ENCODE peak calls at places on chromosomes 2 and 18, in five cellular contexts. P, G, Z, T and E are unnamed samples.

GRCh38 chr2:98346259-98347236 is at the start of gene CNGA3:
- DNase-seq in T (peak), G (peak), P (no peak), Z (no peak), E (peak)

GRCh38 chr2:48227617-48228344 is 302.2 kb upstream of the STON1 start:
- DNase-seq in T (no peak), Z (no peak), G (no peak), P (no peak), E (no peak)

GRCh38 chr2:113324684-113325160 is 46.0 kb upstream of the PAX8 start:
- DNase-seq in G (peak), Z (peak), P (peak), T (peak), E (peak)

GRCh38 chr18:53375641-53376040 is 848.8 kb downstream of the MBD2 start:
- DNase-seq in Z (no peak), G (no peak), P (no peak), T (no peak), E (no peak)

GRCh38 chr18:10167759-10168158 is 253.9 kb downstream of the VAPA start:
- DNase-seq in T (no peak), Z (no peak), G (no peak), P (no peak), E (no peak)

GRCh38 chr2:45585267-45585861 is 25.7 kb downstream of the SRBD1 start:
- DNase-seq in G (peak), T (peak), P (no peak), Z (peak), E (peak)

GRCh38 chr2:149489452-149489851 is 98.1 kb downstream of the MMADHC start:
- DNase-seq in P (no peak), T (no peak), G (no peak), Z (no peak), E (no peak)

GRCh38 chr2:210477496-210477895 is 937 bp upstream of the LANCL1 start:
- DNase-seq in G (peak), T (no peak), P (no peak), Z (no peak), E (peak)

GRCh38 chr2:64859208-64860161 is 129.7 kb upstream of the SLC1A4 start:
- DNase-seq in G (peak), Z (no peak), T (peak), P (peak), E (no peak)

GRCh38 chr18:3480827-3481226 is 30.9 kb downstream of the TGIF1 start:
- DNase-seq in P (no peak), Z (no peak), T (no peak), G (no peak), E (no peak)

GRCh38 chr2:53633441-53633840 is 134.2 kb upstream of the CHAC2 start:
- DNase-seq in P (no peak), G (peak), Z (no peak), T (no peak), E (peak)

GRCh38 chr2:64405476-64406406 is 48.2 kb upstream of the LGALSL start:
- DNase-seq in P (peak), G (no peak), Z (no peak), T (peak), E (peak)

GRCh38 chr18:48643262-48643661 is 104.4 kb downstream of the CTIF start:
- DNase-seq in G (no peak), P (no peak), T (no peak), Z (no peak), E (no peak)

GRCh38 chr18:48023334-48024008 is 93.0 kb upstream of the SMAD2 start:
- DNase-seq in G (peak), P (no peak), T (peak), Z (no peak), E (peak)

GRCh38 chr2:67895171-67895941 is 167.4 kb downstream of the C1D start:
- DNase-seq in Z (no peak), G (no peak), P (peak), T (no peak), E (peak)

GRCh38 chr2:237932731-237933131 is 34.1 kb upstream of the UBE2F start:
- DNase-seq in P (no peak), Z (no peak), G (no peak), T (no peak), E (no peak)

GRCh38 chr2:174246944-174247381 is 1.4 kb downstream of the OLA1 start:
- DNase-seq in Z (no peak), G (no peak), P (no peak), T (no peak), E (no peak)

GRCh38 chr2:76427447-76427846 is 716.7 kb upstream of the GCFC2 start:
- DNase-seq in Z (no peak), G (no peak), T (no peak), P (no peak), E (no peak)

GRCh38 chr2:239727776-239728600 is 297.2 kb downstream of the NDUFA10 start:
- DNase-seq in T (no peak), G (no peak), P (peak), Z (no peak), E (no peak)

GRCh38 chr18:623760-624620 is 27.2 kb downstream of the CLUL1 start:
- DNase-seq in T (peak), Z (peak), P (peak), G (peak), E (no peak)